ENCODE peak calls at places on chromosomes 6 and 20, in four cellular contexts. C is IMR-90, S is HCT116, W is tibial artery. I is an unnamed sample.

GRCh38 chr20:2429061-2429460 is 41.5 kb downstream of the SNRPB start:
- DNase-seq in C (no peak), S (no peak), W (no peak), I (no peak)

GRCh38 chr20:61874421-61875068 is 191.1 kb downstream of the TAF4 start:
- DNase-seq in C (peak; percentile 18), S (peak; percentile 32), W (no peak), I (no peak)

GRCh38 chr20:51695574-51696303 is 72.5 kb downstream of the ATP9A start:
- DNase-seq in C (peak; percentile 93), S (no peak), W (no peak), I (no peak)

GRCh38 chr6:71556141-71556540 is 267.5 kb downstream of the OGFRL1 start:
- DNase-seq in C (no peak), S (no peak), W (no peak), I (no peak)

GRCh38 chr6:21256197-21256596 is 337.4 kb upstream of the SOX4 start:
- DNase-seq in C (no peak), S (no peak), W (no peak), I (no peak)

GRCh38 chr6:149897855-149898744 is at the start of gene RAET1E:
- DNase-seq in C (no peak), S (no peak), W (peak; percentile 59), I (no peak)

GRCh38 chr20:2401527-2401926 is 20.8 kb downstream of the TGM6 start:
- DNase-seq in C (no peak), S (no peak), W (no peak), I (no peak)

GRCh38 chr6:40988634-40989033 is 50.4 kb downstream of the UNC5CL start:
- DNase-seq in C (no peak), S (no peak), W (no peak), I (no peak)

GRCh38 chr6:48535569-48535968 is 424.6 kb upstream of the PTCHD4 start:
- DNase-seq in C (peak; percentile 4), S (no peak), W (no peak), I (no peak)

GRCh38 chr6:97102152-97102790 is 177.7 kb downstream of the KLHL32 start:
- DNase-seq in C (no peak), S (no peak), W (no peak), I (no peak)

GRCh38 chr6:3355011-3355357 is 96.2 kb downstream of the PSMG4 start:
- DNase-seq in C (no peak), S (no peak), W (no peak), I (no peak)

GRCh38 chr20:60804918-60805631 is 447.0 kb upstream of the CDH4 start:
- DNase-seq in C (no peak), S (no peak), W (no peak), I (no peak)

GRCh38 chr20:56848561-56848960 is 219.5 kb downstream of the TFAP2C start:
- DNase-seq in C (no peak), S (no peak), W (no peak), I (no peak)

GRCh38 chr20:1805816-1806215 is 89.4 kb upstream of the SIRPA start:
- DNase-seq in C (no peak), S (no peak), W (no peak), I (no peak)

GRCh38 chr6:137647762-137648412 is 153.7 kb upstream of the OLIG3 start:
- DNase-seq in C (peak; percentile 13), S (no peak), W (no peak), I (no peak)

GRCh38 chr6:5201271-5201670 is 59.5 kb downstream of the LYRM4 start:
- DNase-seq in C (no peak), S (no peak), W (no peak), I (no peak)

GRCh38 chr6:1475169-1475568 is 85.8 kb downstream of the FOXF2 start:
- DNase-seq in C (no peak), S (no peak), W (no peak), I (no peak)

GRCh38 chr6:107634147-107635057 is 144.5 kb downstream of the SOBP start:
- DNase-seq in C (no peak), S (no peak), W (no peak), I (no peak)

GRCh38 chr20:11217322-11217989 is 543.7 kb upstream of the JAG1 start:
- DNase-seq in C (peak; percentile 42), S (no peak), W (no peak), I (no peak)

GRCh38 chr20:58523916-58524315 is 8.7 kb upstream of the APCDD1L start:
- DNase-seq in C (peak; percentile 49), S (no peak), W (no peak), I (no peak)

GRCh38 chr6:156131221-156131903 is 645.8 kb upstream of the ARID1B start:
- DNase-seq in C (no peak), S (no peak), W (no peak), I (no peak)

GRCh38 chr6:148520109-148520841 is 177.6 kb downstream of the SASH1 start:
- DNase-seq in C (no peak), S (no peak), W (no peak), I (no peak)

GRCh38 chr6:18562726-18563125 is 175.6 kb downstream of the RNF144B start:
- DNase-seq in C (no peak), S (no peak), W (no peak), I (no peak)

GRCh38 chr20:61978491-61978890 is 87.2 kb downstream of the TAF4 start:
- DNase-seq in C (no peak), S (no peak), W (no peak), I (no peak)

GRCh38 chr6:7224726-7225125 is 88.3 kb downstream of the SSR1 start:
- DNase-seq in C (no peak), S (no peak), W (no peak), I (no peak)

GRCh38 chr6:34238507-34239239 is 2.0 kb downstream of the HMGA1 start:
- DNase-seq in C (no peak), S (no peak), W (peak; percentile 58), I (no peak)
- H3K4me3 ChIP-seq in C (peak overlapping the region; percentile 76), S (peak overlapping the region; percentile 69), W (peak overlapping the region; percentile 74), I (peak overlapping the region; percentile 78)

GRCh38 chr6:13305256-13305650 is 23.1 kb downstream of the TBC1D7 start:
- DNase-seq in C (no peak), S (no peak), W (no peak), I (no peak)

GRCh38 chr6:13307508-13307995 is 20.8 kb downstream of the TBC1D7 start:
- DNase-seq in C (peak; percentile 34), S (no peak), W (no peak), I (no peak)

GRCh38 chr6:13305791-13306190 is 22.5 kb downstream of the TBC1D7 start:
- DNase-seq in C (no peak), S (no peak), W (no peak), I (no peak)

GRCh38 chr6:13311155-13311554 is 17.2 kb downstream of the TBC1D7 start:
- DNase-seq in C (no peak), S (no peak), W (no peak), I (no peak)

GRCh38 chr6:13308332-13308731 is 20.0 kb downstream of the TBC1D7 start:
- DNase-seq in C (no peak), S (no peak), W (no peak), I (no peak)
- H3K36me3 ChIP-seq in C (peaks cover 16% of the 10 kb centered on the region), S (peaks cover 2% of the 10 kb centered on the region), W (peaks cover 28% of the 10 kb centered on the region), I (no peaks in the 10 kb centered on the region)

DNA sequence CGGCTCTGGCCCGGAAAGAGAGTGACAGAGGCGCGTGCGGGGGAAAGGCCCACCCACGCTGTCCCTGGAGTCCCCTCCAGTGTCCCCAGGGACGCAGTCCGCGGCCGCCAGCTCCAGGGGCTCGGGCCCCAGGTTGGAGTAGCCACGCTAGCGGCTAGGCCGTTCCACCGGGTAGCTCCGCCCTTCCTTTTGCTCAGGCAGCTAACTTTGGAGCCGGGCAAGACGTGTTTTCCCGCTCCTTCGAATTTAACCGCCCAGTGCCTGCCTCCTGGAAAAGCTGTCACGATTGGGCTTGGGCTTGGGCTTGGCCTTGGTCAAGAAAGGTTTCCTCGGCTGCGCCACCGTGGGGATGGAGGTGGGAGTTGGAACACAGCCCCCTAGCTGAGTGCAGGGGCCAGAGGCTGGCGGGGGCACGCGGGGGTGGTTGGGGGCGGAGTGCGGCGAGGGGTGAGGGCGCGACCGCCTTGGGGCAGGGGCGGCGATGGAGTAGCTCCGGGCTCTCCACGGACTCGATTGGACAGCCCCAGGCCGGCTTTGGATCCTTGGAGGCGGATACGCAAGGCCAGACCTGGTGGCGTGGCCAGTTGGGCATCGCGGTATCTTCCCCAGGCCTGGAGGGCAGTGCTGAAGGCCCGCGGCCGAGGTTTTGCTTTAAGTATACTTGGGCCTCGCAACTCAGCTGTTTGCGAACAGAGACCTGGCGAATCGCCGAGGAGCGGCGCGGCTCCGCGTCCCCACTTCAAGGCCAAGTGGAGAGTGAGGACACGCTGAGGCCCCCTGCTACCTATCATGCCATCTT is 4.5 kb downstream of the LINC00237 start:
- DNase-seq in C (no peak), S (no peak), W (no peak), I (no peak)
- H3K4me3 ChIP-seq in C (no peak overlapping the region), S (no peak overlapping the region), W (peak overlapping the region; percentile 40), I (peak overlapping the region; percentile 72)

DNA sequence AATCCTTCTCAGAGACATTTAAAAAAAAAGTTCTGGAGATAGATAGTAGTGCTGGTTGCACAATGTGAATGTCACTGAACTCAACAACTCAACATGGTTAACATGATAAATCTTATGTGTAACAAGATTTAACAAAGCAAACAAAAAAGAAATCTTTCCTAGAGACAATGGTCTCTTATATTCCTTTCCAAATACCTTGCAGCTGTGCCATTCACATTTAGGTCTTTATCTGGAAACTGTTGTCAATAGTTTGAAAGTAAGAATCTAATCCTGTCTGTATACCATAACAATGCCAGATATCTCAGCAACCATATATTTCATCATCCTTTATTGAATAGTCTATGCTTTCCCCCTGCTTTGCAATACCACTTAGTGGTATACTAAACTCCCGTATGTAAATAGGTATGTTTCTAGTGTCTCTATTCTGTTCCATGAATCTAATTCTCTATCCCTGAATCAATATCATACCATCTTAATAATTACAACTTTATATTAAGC is 2.1 kb downstream of the SERAC1 start:
- DNase-seq in C (no peak), S (no peak), W (no peak), I (no peak)
- H3K36me3 ChIP-seq in C (no peaks in the 10 kb centered on the region), S (no peaks in the 10 kb centered on the region), W (no peaks in the 10 kb centered on the region), I (no peaks in the 10 kb centered on the region)

GRCh38 chr6:117617766-117618035 is 15.4 kb upstream of the GOPC start:
- DNase-seq in C (no peak), S (no peak), W (no peak), I (no peak)
- H3K4me3 ChIP-seq in C (no peak overlapping the region), S (no peak overlapping the region), W (no peak overlapping the region), I (no peak overlapping the region)

I was measured in thoracic aorta.